ENCODE peak calls at places on chromosome 22, in ten cellular contexts. E is HFFc6, F is AG08396, I is fibroblast of lung, O is left ventricle myocardium inferior, N is glutamatergic neuron, G is putamen, U is IMR-90, X is T-helper 1 cell, S is posterior cingulate gyrus. Z is an unnamed sample.

GRCh38 chr22:17880020-17880419 is 105.8 kb upstream of the BID start:
- DNase-seq in E (no peak), F (no peak), I (no peak), O (no peak), N (no peak), G (no peak), U (no peak), X (no peak), S (no peak), Z (no peak)

GRCh38 chr22:23501244-23501643 is 78.8 kb downstream of the IGLL1 start:
- DNase-seq in E (no peak), F (no peak), I (no peak), O (no peak), N (no peak), G (no peak), U (no peak), X (no peak), S (no peak), Z (no peak)

GRCh38 chr22:21778705-21779363 is 43.2 kb upstream of the YPEL1 start:
- DNase-seq in E (peak), F (peak), I (peak), O (no peak), N (no peak), G (no peak), U (peak), X (no peak), S (no peak), Z (peak)

GRCh38 chr22:25488244-25489020 is 76.0 kb upstream of the GRK3 start:
- DNase-seq in E (peak), F (peak), I (peak), O (peak), N (no peak), G (no peak), U (peak), X (no peak), S (peak), Z (peak)

GRCh38 chr22:24156915-24157782 is 24.1 kb upstream of the SUSD2 start:
- DNase-seq in E (peak), F (peak), I (peak), O (peak), N (peak), G (peak), U (peak), X (peak), S (peak), Z (peak)

GRCh38 chr22:32534252-32535215 is 59.9 kb downstream of the FBXO7 start:
- DNase-seq in E (peak), F (no peak), I (peak), O (peak), N (no peak), G (no peak), U (no peak), X (no peak), S (no peak), Z (no peak)

GRCh38 chr22:29004647-29005371 is 56.8 kb downstream of the C22orf31 start:
- DNase-seq in E (no peak), F (no peak), I (peak), O (peak), N (peak), G (peak), U (peak), X (no peak), S (peak), Z (no peak)

GRCh38 chr22:32829451-32829851 is 27.9 kb downstream of the TIMP3 start:
- DNase-seq in E (no peak), F (no peak), I (no peak), O (no peak), N (no peak), G (peak), U (no peak), X (no peak), S (peak), Z (no peak)

GRCh38 chr22:17086750-17087149 is 1.9 kb downstream of the IL17RA start:
- DNase-seq in E (no peak), F (no peak), I (no peak), O (no peak), N (no peak), G (no peak), U (no peak), X (no peak), S (no peak), Z (no peak)

GRCh38 chr22:50342651-50343540 is at the start of gene PPP6R2:
- DNase-seq in E (peak), F (peak), I (peak), O (peak), N (peak), G (peak), U (peak), X (peak), S (peak), Z (no peak)

GRCh38 chr22:41535244-41535643 is 9.0 kb downstream of the POLR3H start:
- DNase-seq in E (peak), F (no peak), I (no peak), O (no peak), N (peak), G (no peak), U (no peak), X (no peak), S (no peak), Z (no peak)

GRCh38 chr22:25235547-25236290 is 16.3 kb downstream of the CRYBB2 start:
- DNase-seq in E (peak), F (peak), I (peak), O (peak), N (peak), G (peak), U (peak), X (peak), S (peak), Z (peak)

GRCh38 chr22:44312766-44313165 is at the start of gene SHISAL1:
- DNase-seq in E (peak), F (no peak), I (peak), O (no peak), N (no peak), G (no peak), U (peak), X (no peak), S (no peak), Z (peak)

GRCh38 chr22:21044931-21045584 is 688 bp upstream of the LRRC74B start:
- DNase-seq in E (peak), F (no peak), I (peak), O (no peak), N (peak), G (no peak), U (peak), X (no peak), S (no peak), Z (peak)

GRCh38 chr22:25067851-25068421 is 115.4 kb downstream of the KIAA1671 start:
- DNase-seq in E (no peak), F (peak), I (no peak), O (no peak), N (peak), G (peak), U (no peak), X (peak), S (peak), Z (no peak)

GRCh38 chr22:27460596-27461347 is 340.8 kb downstream of the MN1 start:
- DNase-seq in E (peak), F (peak), I (peak), O (peak), N (no peak), G (peak), U (peak), X (no peak), S (no peak), Z (no peak)

GRCh38 chr22:36658900-36659299 is 44.7 kb downstream of the CACNG2 start:
- DNase-seq in E (no peak), F (no peak), I (peak), O (no peak), N (no peak), G (no peak), U (no peak), X (no peak), S (no peak), Z (peak)

GRCh38 chr22:19213496-19214473 is 35.2 kb upstream of the SLC25A1 start:
- DNase-seq in E (no peak), F (peak), I (no peak), O (no peak), N (no peak), G (peak), U (peak), X (no peak), S (peak), Z (no peak)

GRCh38 chr22:46162285-46162684 is 12.0 kb downstream of the PPARA start:
- DNase-seq in E (no peak), F (no peak), I (no peak), O (no peak), N (no peak), G (no peak), U (no peak), X (no peak), S (no peak), Z (no peak)

GRCh38 chr22:45190473-45190872 is 26.7 kb downstream of the NUP50 start:
- DNase-seq in E (no peak), F (no peak), I (no peak), O (no peak), N (no peak), G (no peak), U (no peak), X (no peak), S (no peak), Z (no peak)

GRCh38 chr22:22422629-22423112 is 85.9 kb downstream of the ZNF280B start:
- DNase-seq in E (peak), F (peak), I (peak), O (peak), N (peak), G (peak), U (peak), X (peak), S (peak), Z (peak)

GRCh38 chr22:35442471-35442870 is 42.5 kb downstream of the MCM5 start:
- DNase-seq in E (no peak), F (no peak), I (no peak), O (no peak), N (no peak), G (no peak), U (no peak), X (no peak), S (no peak), Z (no peak)

GRCh38 chr22:17931400-17931825 is 92.9 kb downstream of the MICAL3 start:
- DNase-seq in E (peak), F (peak), I (no peak), O (peak), N (no peak), G (no peak), U (no peak), X (no peak), S (no peak), Z (peak)